ENCODE peak calls at places on chromosomes 12 and 14, in ten cellular contexts. V is NCI-H2081, M is M059J, T is ELF-1, C is hippocampal formation, B is smooth muscle cell of the brain vasculature, D is stomach, I is progenitor cell of endocrine pancreas, E is H4, N is H9. P is an unnamed sample.
A peak's percentile ranks its signal among the peaks of the same experiment; 100 is the strongest.

GRCh38 chr14:97499790-97500481 is 702.8 kb downstream of the VRK1 start:
- DNase-seq in V (no peak), N (no peak), I (no peak), M (peak; percentile 9), D (no peak), B (no peak), E (peak; percentile 54), C (no peak), T (no peak), P (no peak)

GRCh38 chr14:63432888-63433552 is 110.2 kb downstream of the PPP2R5E start:
- DNase-seq in M (no peak), C (no peak), T (no peak), I (no peak), V (no peak), N (no peak), D (no peak), B (no peak), E (no peak), P (no peak)

GRCh38 chr12:51270067-51270846 is at the start of gene SMAGP:
- DNase-seq in T (peak; percentile 85), M (peak; percentile 60), N (peak; percentile 90), E (peak; percentile 24), I (peak; percentile 88), B (no peak), C (no peak), D (peak; percentile 88), V (peak; percentile 64), P (peak; percentile 91)

GRCh38 chr14:59919582-59920377 is at the start of gene LRRC9:
- DNase-seq in B (no peak), N (peak; percentile 98), M (peak; percentile 27), E (no peak), V (no peak), T (peak; percentile 94), C (peak; percentile 27), D (no peak), I (peak; percentile 84), P (peak; percentile 97)

GRCh38 chr14:64625363-64626232 is 75.8 kb downstream of the PPP1R36 start:
- DNase-seq in T (no peak), M (no peak), B (no peak), C (no peak), E (no peak), D (peak; percentile 59), V (no peak), N (no peak), I (no peak), P (no peak)

GRCh38 chr12:59036341-59036740 is 116.0 kb upstream of the LRIG3 start:
- DNase-seq in B (no peak), T (no peak), N (no peak), V (no peak), M (no peak), D (no peak), I (no peak), E (no peak), C (no peak), P (no peak)

GRCh38 chr14:73633517-73634332 is 11.1 kb upstream of the DNAL1 start:
- DNase-seq in C (peak; percentile 83), M (peak; percentile 71), N (peak; percentile 63), B (no peak), E (peak; percentile 42), D (peak; percentile 59), I (peak; percentile 45), V (peak; percentile 77), T (peak; percentile 77), P (peak; percentile 85)

GRCh38 chr14:101591121-101591520 is 29.8 kb downstream of the DIO3 start:
- DNase-seq in D (peak; percentile 21), C (no peak), B (no peak), E (no peak), V (no peak), I (no peak), N (no peak), M (no peak), T (no peak), P (no peak)

GRCh38 chr12:112347521-112347920 is 34.7 kb downstream of the HECTD4 start:
- DNase-seq in D (no peak), M (peak; percentile 49), I (no peak), E (no peak), V (no peak), C (no peak), N (no peak), B (peak; percentile 43), T (no peak), P (no peak)

GRCh38 chr14:30921788-30922187 is 47.4 kb downstream of the COCH start:
- DNase-seq in C (no peak), E (no peak), D (no peak), N (no peak), T (no peak), I (no peak), B (no peak), V (no peak), M (no peak), P (no peak)

GRCh38 chr12:12803186-12803585 is 10.0 kb upstream of the DDX47 start:
- DNase-seq in V (peak; percentile 30), N (no peak), M (peak; percentile 97), D (peak; percentile 87), C (no peak), I (no peak), E (peak; percentile 97), B (no peak), T (no peak), P (peak; percentile 29)

GRCh38 chr12:56286044-56286830 is 13.9 kb downstream of the CS start:
- DNase-seq in C (no peak), T (no peak), D (no peak), E (no peak), V (no peak), N (no peak), M (no peak), B (no peak), I (no peak), P (peak; percentile 8)

GRCh38 chr12:57063991-57064725 is 14.2 kb upstream of the MYO1A start:
- DNase-seq in D (no peak), C (no peak), B (no peak), E (no peak), V (no peak), M (no peak), I (no peak), T (no peak), N (no peak), P (no peak)

GRCh38 chr14:55804198-55804553 is 224.2 kb downstream of the KTN1 start:
- DNase-seq in M (no peak), C (no peak), N (no peak), I (no peak), T (no peak), V (no peak), B (no peak), E (no peak), D (no peak), P (no peak)

GRCh38 chr14:31139301-31139847 is 68.2 kb downstream of the HECTD1 start:
- DNase-seq in B (no peak), C (no peak), T (no peak), N (no peak), I (no peak), M (no peak), D (no peak), E (no peak), V (no peak), P (no peak)

P was measured in GM23338.